ENCODE peak calls at places on chromosomes 13 and 19, in seven cellular contexts. Q, W, P, R, A, K and G are unnamed samples.
A peak's percentile ranks its signal among the peaks of the same experiment; 100 is the strongest.

GRCh38 chr13:60220072-60220471 is 56.3 kb upstream of the DIAPH3 start:
- DNase-seq in Q (no peak), W (no peak), P (no peak), R (no peak), A (no peak), K (no peak), G (no peak)

GRCh38 chr19:30093966-30094770 is 152.1 kb downstream of the URI1 start:
- DNase-seq in Q (no peak), W (no peak), P (no peak), R (no peak), A (no peak), K (no peak), G (no peak)

GRCh38 chr13:41909524-41909923 is 51.4 kb downstream of the VWA8 start:
- DNase-seq in Q (peak; percentile 39), W (no peak), P (no peak), R (no peak), A (no peak), K (no peak), G (no peak)

GRCh38 chr19:30349131-30349730 is 23.0 kb upstream of the ZNF536 start:
- DNase-seq in Q (no peak), W (no peak), P (no peak), R (no peak), A (no peak), K (no peak), G (no peak)

GRCh38 chr19:42199440-42200115 is 17.9 kb downstream of the DEDD2 start:
- DNase-seq in Q (no peak), W (no peak), P (peak; percentile 64), R (peak; percentile 43), A (no peak), K (no peak), G (no peak)

GRCh38 chr19:12784394-12784870 is 6.9 kb upstream of the JUNB start:
- DNase-seq in Q (no peak), W (no peak), P (no peak), R (no peak), A (no peak), K (no peak), G (no peak)

GRCh38 chr19:31185261-31185660 is 164.0 kb downstream of the TSHZ3 start:
- DNase-seq in Q (no peak), W (no peak), P (no peak), R (no peak), A (no peak), K (peak; percentile 4), G (peak; percentile 8)

GRCh38 chr19:32651729-32652140 is 23.2 kb downstream of the ANKRD27 start:
- DNase-seq in Q (peak; percentile 42), W (no peak), P (peak; percentile 48), R (no peak), A (no peak), K (peak; percentile 42), G (no peak)

GRCh38 chr13:41213316-41213715 is 18.9 kb upstream of the KBTBD7 start:
- DNase-seq in Q (no peak), W (no peak), P (no peak), R (no peak), A (no peak), K (no peak), G (no peak)

GRCh38 chr13:70188567-70188966 is 80.3 kb upstream of the KLHL1 start:
- DNase-seq in Q (no peak), W (no peak), P (no peak), R (no peak), A (no peak), K (no peak), G (no peak)

GRCh38 chr19:19171821-19172532 is 1.9 kb upstream of the MEF2B start:
- DNase-seq in Q (peak; percentile 79), W (no peak), P (no peak), R (peak; percentile 62), A (no peak), K (peak; percentile 73), G (peak; percentile 34)

GRCh38 chr19:18226956-18227780 is 930 bp upstream of the PDE4C start:
- DNase-seq in Q (no peak), W (no peak), P (no peak), R (no peak), A (no peak), K (no peak), G (no peak)

GRCh38 chr19:4678881-4679379 is 8.8 kb upstream of the MYDGF start:
- DNase-seq in Q (peak; percentile 31), W (no peak), P (no peak), R (peak; percentile 30), A (no peak), K (peak; percentile 5), G (no peak)

GRCh38 chr13:52105841-52106240 is 23.0 kb downstream of the NEK5 start:
- DNase-seq in Q (no peak), W (no peak), P (no peak), R (no peak), A (no peak), K (no peak), G (no peak)

GRCh38 chr13:91347996-91348905 is 764 bp downstream of the MIR17HG start:
- DNase-seq in Q (peak; percentile 43), W (peak; percentile 66), P (peak; percentile 72), R (peak; percentile 53), A (peak; percentile 37), K (peak; percentile 30), G (peak; percentile 26)